ENCODE peak calls at places on chromosome 20, in five cellular contexts. O is AG08396, Y is neuronal stem cell, Q is GM23248, B is NCI-H460. A is an unnamed sample.

GRCh38 chr20:4901031-4901818 is 100.1 kb downstream of the SLC23A2 start:
- DNase-seq in Q (no peak), O (no peak), B (no peak), Y (no peak), A (no peak)

GRCh38 chr20:17128206-17128605 is 98.6 kb upstream of the PCSK2 start:
- DNase-seq in O (no peak), Q (no peak), B (no peak), Y (no peak), A (no peak)

GRCh38 chr20:10609276-10609675 is 64.5 kb downstream of the JAG1 start:
- DNase-seq in Y (no peak), B (no peak), O (peak), Q (peak), A (no peak)

GRCh38 chr20:21622097-21622496 is 83.4 kb upstream of the PAX1 start:
- DNase-seq in Y (no peak), O (no peak), Q (no peak), B (no peak), A (no peak)

GRCh38 chr20:46400253-46400652 is 6.2 kb downstream of the ELMO2 start:
- DNase-seq in Y (no peak), Q (peak), O (peak), B (no peak), A (no peak)

GRCh38 chr20:58102744-58103516 is 125.5 kb downstream of the ANKRD60 start:
- DNase-seq in O (no peak), Y (no peak), Q (peak), B (no peak), A (peak)

GRCh38 chr20:1415667-1416468 is 23.0 kb upstream of the FKBP1A start:
- DNase-seq in Y (no peak), B (peak), O (peak), Q (peak), A (peak)

GRCh38 chr20:49677777-49678758 is 35.6 kb downstream of the B4GALT5 start:
- DNase-seq in O (no peak), Q (no peak), Y (no peak), B (no peak), A (no peak)

GRCh38 chr20:20820104-20820503 is 107.7 kb upstream of the RALGAPA2 start:
- DNase-seq in O (no peak), B (peak), Q (peak), Y (no peak), A (no peak)

GRCh38 chr20:39190666-39191570 is 228.8 kb downstream of the DHX35 start:
- DNase-seq in O (peak), Y (no peak), Q (peak), B (no peak), A (peak)

GRCh38 chr20:44736170-44737021 is 9.3 kb upstream of the KCNK15 start:
- DNase-seq in O (peak), Q (peak), B (peak), Y (peak), A (peak)

GRCh38 chr20:15191082-15191723 is 853.8 kb upstream of the FLRT3 start:
- DNase-seq in O (no peak), B (no peak), Y (no peak), Q (no peak), A (no peak)

GRCh38 chr20:16020971-16021370 is 552.3 kb downstream of the KIF16B start:
- DNase-seq in Y (no peak), B (no peak), Q (peak), O (peak), A (no peak)

GRCh38 chr20:4661191-4661590 is 60.5 kb upstream of the PRND start:
- DNase-seq in O (no peak), Y (no peak), B (no peak), Q (no peak), A (no peak)

GRCh38 chr20:31704225-31705119 is 18.2 kb downstream of the BCL2L1 start:
- DNase-seq in B (peak), O (peak), Q (peak), Y (no peak), A (peak)

GRCh38 chr20:58216334-58216733 is 12.1 kb downstream of the ANKRD60 start:
- DNase-seq in Q (peak), Y (no peak), O (no peak), B (no peak), A (no peak)

GRCh38 chr20:19786311-19786710 is 28.3 kb downstream of the RIN2 start:
- DNase-seq in B (no peak), Q (peak), O (peak), Y (no peak), A (peak)

GRCh38 chr20:31896049-31896448 is 25.6 kb downstream of the TTLL9 start:
- DNase-seq in Y (no peak), O (no peak), Q (no peak), B (no peak), A (no peak)

GRCh38 chr20:4671015-4671414 is 50.7 kb upstream of the PRND start:
- DNase-seq in O (no peak), B (no peak), Q (no peak), Y (no peak), A (no peak)

GRCh38 chr20:43690943-43691598 is 24.2 kb downstream of the MYBL2 start:
- DNase-seq in Y (no peak), O (no peak), Q (no peak), B (no peak), A (no peak)

GRCh38 chr20:36097751-36098151 is 56.8 kb upstream of the EPB41L1 start:
- DNase-seq in B (no peak), Q (no peak), Y (no peak), O (no peak), A (no peak)

GRCh38 chr20:62742550-62742949 is 33.9 kb downstream of the NTSR1 start:
- DNase-seq in Y (no peak), B (no peak), O (no peak), Q (no peak), A (no peak)

GRCh38 chr20:32672982-32673727 is 586 bp downstream of the C20orf203 start:
- DNase-seq in Y (no peak), B (no peak), Q (no peak), O (no peak), A (no peak)

GRCh38 chr20:6802227-6802626 is 34.7 kb downstream of the BMP2 start:
- DNase-seq in Y (no peak), Q (peak), O (no peak), B (no peak), A (no peak)

A was measured in LoVo.